ENCODE peak calls at places on chromosomes 2 and 18, in five cellular contexts. H, L, J, Y and X are unnamed samples.

GRCh38 chr2:223641062-223641461 is 38.9 kb upstream of the SCG2 start:
- DNase-seq in H (no peak), L (no peak), J (peak; percentile 14), Y (peak; percentile 57), X (peak; percentile 18)

GRCh38 chr2:57867730-57868129 is 178.9 kb upstream of the VRK2 start:
- DNase-seq in H (no peak), L (no peak), J (no peak), Y (no peak), X (no peak)

GRCh38 chr2:2328847-2329246 is 2.2 kb downstream of the MYT1L start:
- DNase-seq in H (no peak), L (no peak), J (no peak), Y (peak; percentile 26), X (no peak)

GRCh38 chr18:4125246-4125938 is 329.7 kb downstream of the DLGAP1 start:
- DNase-seq in H (no peak), L (no peak), J (no peak), Y (no peak), X (no peak)

GRCh38 chr2:16462965-16463364 is 202.7 kb downstream of the CYRIA start:
- DNase-seq in H (no peak), L (no peak), J (no peak), Y (no peak), X (no peak)

GRCh38 chr2:96533292-96534073 is 3.1 kb upstream of the ARID5A start:
- DNase-seq in H (no peak), L (no peak), J (no peak), Y (no peak), X (peak; percentile 34)

GRCh38 chr2:236177967-236178909 is 10.1 kb upstream of the GBX2 start:
- DNase-seq in H (peak; percentile 85), L (no peak), J (peak; percentile 93), Y (peak; percentile 73), X (peak; percentile 30)

GRCh38 chr18:8602040-8602439 is 7.2 kb upstream of the RAB12 start:
- DNase-seq in H (no peak), L (no peak), J (no peak), Y (peak; percentile 65), X (no peak)

GRCh38 chr2:43018179-43019024 is 208.0 kb downstream of the ZFP36L2 start:
- DNase-seq in H (no peak), L (no peak), J (no peak), Y (peak; percentile 20), X (peak; percentile 84)

GRCh38 chr2:106572541-106573148 is 85.5 kb downstream of the CD8B2 start:
- DNase-seq in H (peak; percentile 21), L (no peak), J (no peak), Y (peak; percentile 21), X (no peak)

GRCh38 chr2:96891591-96892333 is 21.9 kb upstream of the SEMA4C start:
- DNase-seq in H (no peak), L (no peak), J (no peak), Y (peak; percentile 62), X (peak; percentile 58)

GRCh38 chr18:3935316-3935715 is 485.3 kb downstream of the TGIF1 start:
- DNase-seq in H (no peak), L (no peak), J (no peak), Y (no peak), X (peak; percentile 33)

GRCh38 chr18:27860701-27861107 is 316.2 kb downstream of the CDH2 start:
- DNase-seq in H (no peak), L (peak; percentile 9), J (no peak), Y (no peak), X (peak; percentile 2)

GRCh38 chr18:33440011-33440383 is 524 bp downstream of the CCDC178 start:
- DNase-seq in H (peak; percentile 3), L (no peak), J (peak; percentile 71), Y (peak; percentile 56), X (peak; percentile 60)

GRCh38 chr18:32261003-32261402 is 71.2 kb downstream of the MEP1B start:
- DNase-seq in H (no peak), L (no peak), J (no peak), Y (no peak), X (no peak)

GRCh38 chr18:43559507-43559906 is 282.2 kb upstream of the SYT4 start:
- DNase-seq in H (no peak), L (no peak), J (no peak), Y (no peak), X (no peak)

DNA sequence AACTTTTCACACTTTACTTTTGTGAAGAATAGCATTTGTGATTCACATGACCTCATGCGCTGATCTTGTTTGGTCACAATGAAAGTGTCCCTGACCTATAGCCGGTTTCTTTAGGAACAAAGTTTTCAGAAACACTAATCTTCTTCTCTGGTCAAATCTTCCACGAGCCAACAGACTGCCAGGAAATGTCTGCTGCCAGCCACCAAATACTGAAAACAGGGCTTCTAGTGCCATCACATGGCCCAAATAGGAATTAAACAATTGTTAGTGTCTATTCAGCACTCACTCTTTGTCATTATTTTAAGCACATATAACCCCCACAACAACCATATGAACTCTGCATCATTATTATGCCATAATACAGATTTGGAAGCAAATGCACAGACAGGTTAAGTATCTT is 286.5 kb upstream of the SYT4 start:
- DNase-seq in H (no peak), L (no peak), J (peak; percentile 40), Y (no peak), X (peak; percentile 6)
- TF ChIP-seq RCOR1 in H (no peak), L (no peak), J (no peak), Y (no peak), X (no peak)

GRCh38 chr2:189466656-189467055 is 25.4 kb downstream of the WDR75 start:
- DNase-seq in H (peak; percentile 9), L (no peak), J (peak; percentile 14), Y (peak; percentile 45), X (peak; percentile 50)

GRCh38 chr2:189466046-189466445 is 24.8 kb downstream of the WDR75 start:
- DNase-seq in H (no peak), L (no peak), J (no peak), Y (no peak), X (no peak)

GRCh38 chr2:189467593-189467992 is 26.3 kb downstream of the WDR75 start:
- DNase-seq in H (no peak), L (no peak), J (no peak), Y (no peak), X (no peak)

GRCh38 chr2:189465478-189465877 is 24.2 kb downstream of the WDR75 start:
- DNase-seq in H (no peak), L (no peak), J (no peak), Y (peak; percentile 45), X (no peak)

DNA sequence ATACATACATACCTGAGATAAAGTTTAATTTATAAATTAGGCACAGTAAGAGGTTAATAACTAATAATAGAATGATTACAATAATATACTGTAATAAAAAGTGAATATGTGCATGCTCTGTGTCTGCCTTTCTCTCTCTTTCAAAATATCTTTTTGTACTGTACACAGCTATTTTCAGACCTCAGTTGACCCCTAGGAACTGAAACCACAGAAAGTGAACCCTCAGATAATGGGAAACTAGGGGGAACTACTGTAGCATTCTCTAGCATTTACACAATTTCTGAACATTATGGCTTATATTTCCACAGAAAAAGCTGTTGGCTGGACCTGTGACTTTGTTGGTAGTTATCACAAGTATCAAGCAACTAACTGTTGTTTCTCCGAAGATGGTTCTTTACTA is 25.9 kb downstream of the WDR75 start:
- DNase-seq in H (no peak), L (no peak), J (no peak), Y (no peak), X (no peak)
- TF ChIP-seq RCOR1 in H (no peak), L (no peak), J (no peak), Y (no peak), X (no peak)

DNA sequence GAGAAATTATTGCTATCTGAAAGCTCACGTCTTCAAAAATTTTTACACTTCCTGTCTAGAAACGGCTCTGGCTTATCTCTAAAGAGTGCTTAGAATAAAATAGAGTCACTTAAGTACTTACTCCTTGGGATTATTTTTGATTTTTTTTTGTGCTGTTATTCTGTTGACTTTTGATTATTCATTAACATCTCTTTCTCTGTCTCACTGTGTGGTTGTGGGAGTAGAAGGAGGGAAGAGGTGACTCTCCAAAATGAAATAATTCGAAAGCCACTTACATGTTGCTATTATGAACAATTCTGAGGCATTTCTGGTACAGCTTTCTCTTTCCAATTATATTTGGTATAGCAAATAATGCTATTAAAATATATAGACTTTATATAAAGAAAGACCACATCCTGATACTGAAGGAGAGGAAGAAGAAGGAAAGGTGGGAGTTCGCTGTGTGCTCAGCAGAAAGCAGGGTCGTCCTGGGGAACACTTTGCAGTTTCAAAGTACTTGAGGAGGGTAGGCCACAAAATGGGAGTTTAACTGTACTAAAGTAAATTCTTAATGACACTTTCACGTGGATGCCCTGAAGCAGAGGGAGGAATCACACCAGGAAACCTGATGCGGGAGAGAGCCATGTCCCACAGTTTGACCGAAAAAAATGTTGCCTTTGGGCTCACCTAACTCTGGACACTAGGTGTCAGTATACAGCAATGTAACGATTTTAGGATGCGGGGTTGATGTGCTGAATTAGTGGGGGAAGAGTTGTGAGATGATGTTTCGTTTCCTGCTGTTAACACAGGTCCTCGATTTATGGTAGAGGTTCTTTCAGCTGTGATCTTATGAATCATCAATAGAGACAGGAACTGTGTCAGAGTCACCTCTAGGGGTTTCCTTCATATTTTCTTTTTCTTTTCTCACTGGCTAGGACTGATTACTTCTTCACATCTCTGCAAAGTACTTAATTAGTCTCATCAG is 9.8 kb upstream of the MMADHC start:
- DNase-seq in H (peak; percentile 35), L (peak; percentile 57), J (peak; percentile 50), Y (peak; percentile 73), X (peak; percentile 94)
- TF ChIP-seq RCOR1 in H (no peak), L (no peak), J (peak; percentile 21), Y (peak; percentile 16), X (no peak)

DNA sequence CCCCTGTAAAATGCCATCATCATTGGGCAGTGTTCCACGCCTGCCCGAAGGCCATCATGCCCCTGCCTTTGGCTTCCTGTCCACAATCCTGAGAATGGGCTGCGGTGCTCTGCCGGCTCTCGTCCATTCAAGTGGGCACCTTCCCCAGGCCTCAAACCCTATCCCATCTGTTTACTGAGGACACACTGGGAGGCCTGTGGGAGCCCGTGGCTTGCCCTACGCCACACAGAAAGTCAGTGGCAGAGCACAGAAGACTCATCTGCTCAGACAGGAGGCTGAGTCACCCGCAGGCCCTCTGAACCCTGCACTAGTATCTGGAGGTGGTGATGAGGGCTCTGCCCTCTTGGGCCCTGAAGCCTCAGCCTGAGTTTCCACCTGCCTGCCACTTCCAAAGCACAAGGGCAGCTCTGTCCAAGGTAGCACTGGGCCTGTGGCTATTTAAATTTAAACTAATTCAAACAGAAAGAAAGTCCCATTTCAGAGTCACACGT is 19.1 kb upstream of the ANKRD53 start:
- DNase-seq in H (no peak), L (no peak), J (no peak), Y (no peak), X (no peak)
- TF ChIP-seq RCOR1 in H (no peak), L (no peak), J (no peak), Y (no peak), X (no peak)

DNA sequence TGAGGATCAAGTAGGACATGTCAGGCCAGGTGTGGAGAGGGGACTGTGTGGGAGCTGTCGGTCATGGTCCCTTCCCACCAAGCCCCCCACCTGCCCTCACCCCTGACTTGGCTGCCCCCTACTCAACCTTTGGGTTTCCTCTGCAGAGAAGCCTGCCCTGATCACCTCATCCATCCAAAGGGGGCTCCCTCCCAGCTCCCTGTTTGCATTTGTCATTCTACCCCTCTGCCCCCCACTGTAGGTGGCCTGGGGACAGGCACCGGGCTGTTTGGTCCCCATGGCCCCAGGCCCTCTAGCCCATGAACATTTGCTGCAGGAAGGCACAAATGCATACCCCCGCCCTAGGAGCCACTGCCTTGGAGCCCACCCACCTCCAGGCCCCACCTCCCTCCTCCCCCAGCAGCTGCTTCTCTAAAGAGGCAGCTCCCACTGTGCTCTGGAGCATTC is 115.0 kb downstream of the SMAD7 start:
- DNase-seq in H (no peak), L (no peak), J (no peak), Y (no peak), X (no peak)
- TF ChIP-seq RCOR1 in H (no peak), L (no peak), J (no peak), Y (no peak), X (no peak)

GRCh38 chr2:12884713-12885282 is 168.1 kb downstream of the TRIB2 start:
- DNase-seq in H (no peak), L (no peak), J (no peak), Y (peak; percentile 37), X (peak; percentile 54)
- TF ChIP-seq RCOR1 in H (no peak), L (no peak), J (no peak), Y (no peak), X (no peak)

GRCh38 chr2:40343904-40344303 is 108.0 kb downstream of the SLC8A1 start:
- DNase-seq in H (no peak), L (no peak), J (no peak), Y (no peak), X (peak; percentile 77)
- TF ChIP-seq RCOR1 in H (no peak), L (no peak), J (no peak), Y (no peak), X (no peak)